ENCODE peak calls at places on chromosome 5, in eight cellular contexts. K is SK-N-SH, J is IMR-90, C is fibroblast of lung, P is DND-41, Y is neural progenitor cell, W is MM.1S, O is PC-9. B is an unnamed sample. For H3K4me1 and H3K36me3, the result is how much of the 10 kb centered on the place peaks cover.

GRCh38 chr5:165630211-165630866 is 2124.9 kb downstream of the MAT2B start:
- DNase-seq in C (peak), P (peak), W (peak), Y (peak), O (peak), J (peak), K (peak), B (peak)

GRCh38 chr5:68562308-68562707 is 346.8 kb downstream of the PIK3R1 start:
- DNase-seq in O (no peak), J (peak), C (peak), K (peak), W (no peak), Y (peak), P (no peak), B (no peak)

GRCh38 chr5:181221105-181221791 is 1.8 kb upstream of the TRIM41 start:
- DNase-seq in K (no peak), P (no peak), J (no peak), O (no peak), W (peak), C (no peak), Y (no peak), B (peak)

GRCh38 chr5:34685485-34686197 is 29.5 kb downstream of the RAI14 start:
- DNase-seq in O (no peak), P (no peak), K (no peak), W (no peak), C (peak), Y (peak), J (peak), B (no peak)

GRCh38 chr5:17355585-17356346 is 138.3 kb downstream of the BASP1 start:
- DNase-seq in O (no peak), P (no peak), W (no peak), C (peak), K (no peak), J (peak), Y (no peak), B (no peak)

GRCh38 chr5:145718956-145719355 is 116.2 kb downstream of the PRELID2 start:
- DNase-seq in O (no peak), C (peak), Y (peak), K (no peak), P (no peak), W (no peak), J (peak), B (no peak)

GRCh38 chr5:93572101-93572772 is 8.8 kb downstream of the NR2F1-AS1 start:
- DNase-seq in C (no peak), Y (peak), W (no peak), K (no peak), P (no peak), J (no peak), O (no peak), B (no peak)

GRCh38 chr5:124057815-124058231 is 545.8 kb downstream of the CSNK1G3 start:
- DNase-seq in K (peak), P (no peak), O (no peak), W (no peak), J (no peak), Y (no peak), C (no peak), B (peak)

GRCh38 chr5:15526413-15526812 is 26.4 kb downstream of the FBXL7 start:
- DNase-seq in K (peak), P (no peak), J (no peak), C (no peak), W (no peak), O (no peak), Y (no peak), B (no peak)

GRCh38 chr5:123448743-123449142 is 25.5 kb upstream of the CEP120 start:
- DNase-seq in P (no peak), Y (no peak), J (no peak), O (no peak), W (no peak), C (no peak), K (no peak), B (no peak)

GRCh38 chr5:63555874-63556273 is 406.4 kb downstream of the HTR1A start:
- DNase-seq in O (no peak), W (no peak), Y (no peak), P (no peak), J (no peak), K (no peak), C (no peak), B (no peak)

GRCh38 chr5:120624021-120624563 is 160.0 kb downstream of the PRR16 start:
- DNase-seq in P (no peak), Y (no peak), W (peak), K (no peak), C (peak), O (no peak), J (peak), B (no peak)

GRCh38 chr5:89343666-89344065 is 460.7 kb upstream of the MEF2C start:
- DNase-seq in K (no peak), C (peak), O (no peak), Y (no peak), W (peak), P (no peak), J (peak), B (no peak)

GRCh38 chr5:173629628-173630027 is 13.2 kb upstream of the BOD1 start:
- DNase-seq in J (no peak), O (no peak), W (no peak), Y (peak), K (peak), P (no peak), C (no peak), B (peak)

GRCh38 chr5:57779383-57780223 is 297.0 kb upstream of the ACTBL2 start:
- DNase-seq in W (peak), C (peak), J (peak), O (peak), K (peak), P (peak), Y (peak), B (peak)

GRCh38 chr5:87853541-87853940 is 415.1 kb downstream of the TMEM161B start:
- DNase-seq in Y (no peak), W (no peak), J (no peak), K (no peak), P (no peak), O (no peak), C (peak), B (no peak)

GRCh38 chr5:172788771-172789686 is 18.0 kb upstream of the DUSP1 start:
- DNase-seq in O (no peak), C (no peak), J (no peak), P (peak), W (no peak), K (no peak), Y (no peak), B (no peak)

GRCh38 chr5:94403483-94403882 is 214.9 kb downstream of the KIAA0825 start:
- DNase-seq in K (no peak), C (no peak), O (no peak), W (no peak), P (no peak), J (no peak), Y (no peak), B (no peak)

GRCh38 chr5:9765421-9765820 is 135.3 kb upstream of the TAS2R1 start:
- DNase-seq in J (peak), C (peak), O (no peak), K (peak), Y (no peak), P (no peak), W (no peak), B (no peak)

GRCh38 chr5:67196537-67197059 is at the start of gene CD180:
- DNase-seq in K (no peak), O (no peak), Y (no peak), C (peak), W (no peak), J (no peak), P (no peak), B (peak)

GRCh38 chr5:132750471-132751230 is 3.4 kb downstream of the CCNI2 start:
- DNase-seq in P (no peak), C (no peak), J (no peak), W (peak), Y (no peak), K (peak), O (no peak), B (no peak)

GRCh38 chr5:96199713-96200183 is 233.3 kb downstream of the PCSK1 start:
- DNase-seq in Y (no peak), O (no peak), P (no peak), J (no peak), K (no peak), C (no peak), W (no peak), B (no peak)

GRCh38 chr5:53261245-53261644 is 151.7 kb upstream of the MOCS2 start:
- DNase-seq in J (peak), W (no peak), P (no peak), K (no peak), C (no peak), Y (no peak), O (no peak), B (no peak)

GRCh38 chr5:3220638-3221288 is 374.9 kb upstream of the IRX1 start:
- DNase-seq in P (no peak), W (no peak), Y (no peak), C (no peak), O (no peak), J (no peak), K (no peak), B (no peak)

GRCh38 chr5:99169309-99169708 is 240.5 kb upstream of the CHD1 start:
- DNase-seq in P (no peak), K (no peak), C (peak), W (no peak), O (no peak), J (no peak), Y (peak), B (no peak)

DNA sequence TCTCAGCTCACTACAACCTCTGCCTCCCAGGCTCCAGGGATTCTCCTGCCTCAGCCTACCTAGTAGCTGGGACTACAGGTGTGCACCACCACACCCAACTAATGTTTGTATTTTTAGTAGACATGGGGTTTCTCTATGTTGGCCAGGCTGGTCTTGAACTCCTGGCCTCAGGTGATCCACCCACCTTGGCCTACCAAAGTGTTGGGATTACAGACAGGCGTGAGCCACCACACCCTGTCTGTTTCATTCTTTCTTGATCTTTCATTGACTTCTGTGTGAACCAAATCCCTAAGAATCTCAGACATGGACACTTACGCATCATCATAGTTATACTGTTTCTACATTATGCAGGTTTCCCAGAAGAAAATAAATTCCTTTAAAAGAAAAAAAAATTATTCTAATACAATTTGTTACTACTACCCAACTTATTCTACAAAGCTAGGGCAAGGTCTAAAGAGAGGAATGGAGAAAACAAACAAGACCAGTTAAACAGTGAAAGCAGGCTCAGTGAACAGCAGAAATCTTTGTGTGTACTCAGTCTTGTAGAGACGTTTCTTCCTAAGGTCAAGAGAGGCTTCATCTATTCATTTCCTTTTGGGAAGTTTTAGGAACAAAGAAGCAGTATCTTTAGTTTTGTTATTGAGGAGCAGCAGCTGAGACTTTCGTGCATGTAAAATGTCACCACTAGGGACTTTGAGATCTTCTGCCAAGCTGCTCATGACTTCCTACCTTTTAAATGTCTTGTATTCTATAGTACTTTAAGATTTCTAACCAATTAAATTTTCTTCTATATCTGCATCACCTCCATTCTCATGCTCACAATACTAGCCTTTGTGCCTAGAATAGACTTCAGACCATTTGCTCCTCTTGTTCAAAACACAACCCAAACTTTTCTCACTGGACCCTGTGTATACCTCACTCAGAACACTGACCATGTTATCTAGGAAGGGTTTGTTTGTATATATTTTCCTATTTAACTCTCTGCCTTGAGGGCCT is 5.6 kb upstream of the HMGCR start:
- DNase-seq in Y (no peak), K (no peak), C (no peak), P (no peak), W (no peak), J (no peak), O (no peak), B (peak)
- H2AFZ ChIP-seq in Y (peak), K (peak), C (no peak), P (peak), W (no peak), J (no peak), O (no peak), B (peak)

GRCh38 chr5:139654464-139654863 is 6.3 kb downstream of the CXXC5 start:
- DNase-seq in O (no peak), P (no peak), W (no peak), J (no peak), Y (no peak), K (no peak), C (no peak), B (peak)
- H3K4me1 ChIP-seq in O (half or more), P (half or more), W (under half), J (half or more), Y (half or more), K (half or more), C (under half), B (half or more)

GRCh38 chr5:881551-881935 is 11.1 kb downstream of the BRD9 start:
- DNase-seq in Y (no peak), P (no peak), C (no peak), J (no peak), K (no peak), O (no peak), W (no peak), B (no peak)

GRCh38 chr5:875931-876330 is 16.7 kb downstream of the BRD9 start:
- DNase-seq in P (no peak), O (no peak), K (no peak), J (no peak), W (no peak), C (no peak), Y (no peak), B (no peak)

GRCh38 chr5:880816-881550 is 11.6 kb downstream of the BRD9 start:
- DNase-seq in K (no peak), Y (no peak), O (no peak), W (no peak), J (no peak), C (no peak), P (no peak), B (no peak)

GRCh38 chr5:876398-877365 is 15.9 kb downstream of the BRD9 start:
- DNase-seq in W (no peak), P (no peak), Y (no peak), K (no peak), C (no peak), J (no peak), O (no peak), B (no peak)

GRCh38 chr5:878125-878524 is 14.5 kb downstream of the BRD9 start:
- DNase-seq in K (peak), P (no peak), J (no peak), C (no peak), W (no peak), Y (no peak), O (no peak), B (no peak)
- H3K36me3 ChIP-seq in K (half or more), P (half or more), J (half or more), C (under half), W (under half), Y (under half), O (half or more), B (half or more)

GRCh38 chr5:54311178-54311811 is 922 bp upstream of the ARL15 start:
- DNase-seq in J (peak), W (peak), K (peak), O (no peak), C (peak), P (no peak), Y (no peak), B (peak)
- H2AFZ ChIP-seq in J (peak), W (peak), K (peak), O (peak), C (peak), P (peak), Y (peak), B (peak)

GRCh38 chr5:147439253-147439652 is 70.6 kb downstream of the DPYSL3 start:
- DNase-seq in W (no peak), K (no peak), J (peak), Y (no peak), P (no peak), C (peak), O (no peak), B (no peak)
- H3K4me1 ChIP-seq in W (under half), K (under half), J (under half), Y (half or more), P (under half), C (under half), O (under half), B (under half)

DNA sequence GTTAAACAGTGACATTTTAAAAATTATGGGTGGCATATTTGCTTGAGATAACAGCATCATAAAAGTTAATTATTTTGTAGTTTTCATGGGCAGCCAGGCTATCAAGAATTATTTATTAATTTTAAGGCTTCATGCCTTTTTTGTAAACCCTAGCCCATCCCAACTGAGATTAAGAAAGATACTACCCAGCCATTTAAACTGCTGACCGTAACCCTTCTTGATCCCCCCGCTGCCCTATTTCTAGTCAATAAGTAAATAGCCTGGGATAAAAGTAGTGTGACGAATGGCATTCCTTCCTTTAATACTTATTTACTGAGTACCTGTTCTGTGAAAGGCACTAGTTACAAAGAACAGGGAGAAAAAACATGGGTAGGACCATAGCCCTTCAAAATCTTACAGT is 88.3 kb downstream of the DROSHA start:
- DNase-seq in C (no peak), J (no peak), K (no peak), P (no peak), W (no peak), Y (no peak), O (no peak), B (no peak)
- H3K36me3 ChIP-seq in C (under half), J (under half), K (under half), P (half or more), W (under half), Y (under half), O (under half), B (half or more)

DNA sequence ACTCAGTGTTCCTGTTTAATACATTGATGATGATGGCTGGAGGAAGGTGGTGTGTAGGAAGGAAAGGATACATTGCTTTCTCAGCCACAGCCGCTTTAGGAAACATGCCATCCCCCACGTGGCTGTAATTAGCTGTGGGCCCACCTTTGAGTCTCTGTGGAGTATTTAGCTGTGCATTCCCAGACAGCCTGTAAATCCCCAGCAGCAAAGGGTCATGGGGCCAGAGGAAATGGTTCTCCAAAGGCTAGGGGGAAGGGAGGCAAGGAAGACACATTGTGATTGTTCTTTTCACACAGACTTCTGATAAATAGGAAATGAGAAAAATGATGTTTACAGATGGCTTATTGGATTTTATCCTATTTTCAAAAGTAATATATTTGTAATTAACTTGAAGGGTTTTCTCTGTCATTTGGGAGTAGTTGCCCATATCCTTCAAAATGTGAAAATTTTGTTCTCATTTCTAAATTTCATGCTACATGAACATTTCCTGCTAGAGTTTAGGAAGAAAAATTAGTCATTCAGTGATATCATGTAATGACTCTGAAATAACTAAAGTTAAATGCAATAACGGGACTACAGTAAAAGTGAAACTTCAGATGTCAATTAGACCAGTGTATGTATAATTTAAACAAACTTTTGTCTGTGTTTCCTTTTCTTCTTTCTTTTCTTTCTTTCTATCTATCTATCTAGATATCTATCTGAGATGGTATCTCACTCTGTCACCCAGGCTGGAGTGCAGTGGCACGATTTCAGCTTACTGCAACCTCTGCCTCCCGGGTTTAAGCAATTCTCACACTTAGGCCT is 24.3 kb upstream of the F2R start:
- DNase-seq in J (peak), O (no peak), C (peak), P (no peak), Y (peak), W (no peak), K (no peak), B (no peak)
- H2AFZ ChIP-seq in J (peak), O (peak), C (no peak), P (no peak), Y (no peak), W (no peak), K (peak), B (no peak)

GRCh38 chr5:160286947-160287346 is 25.4 kb downstream of the CCNJL start:
- DNase-seq in W (no peak), O (no peak), Y (no peak), C (no peak), J (no peak), K (no peak), P (no peak), B (no peak)
- H3K4me1 ChIP-seq in W (under half), O (under half), Y (under half), C (under half), J (under half), K (under half), P (under half), B (under half)

GRCh38 chr5:138315751-138316278 is 15.8 kb downstream of the CDC25C start:
- DNase-seq in Y (no peak), K (no peak), J (no peak), P (no peak), W (no peak), C (no peak), O (no peak), B (no peak)
- H3K36me3 ChIP-seq in Y (under half), K (under half), J (under half), P (half or more), W (under half), C (under half), O (under half), B (half or more)